ENCODE peak calls at places on chromosomes 1 and 21, in four cellular contexts. G is left ventricle myocardium inferior; L is lower lobe of right lung; Q is CD8-positive, alpha-beta memory T cell. I is an unnamed sample. For H3K4me1, the result is how much of the 10 kb centered on the place peaks cover.

GRCh38 chr1:70587803-70588465 is 176.9 kb downstream of the CTH start:
- DNase-seq in L (no peak), Q (no peak), G (no peak), I (no peak)

GRCh38 chr1:5798904-5799303 is 193.3 kb downstream of the NPHP4 start:
- DNase-seq in L (no peak), Q (no peak), G (no peak), I (peak)

GRCh38 chr1:175830500-175830899 is 87.1 kb upstream of the TNR start:
- DNase-seq in Q (no peak), G (no peak), L (no peak), I (no peak)

GRCh38 chr1:245997471-245998258 is 509.4 kb downstream of the SMYD3 start:
- DNase-seq in G (peak), Q (no peak), L (no peak), I (peak)

GRCh38 chr1:209823143-209824041 is 4.4 kb upstream of the UTP25 start:
- DNase-seq in Q (no peak), G (no peak), L (no peak), I (no peak)

GRCh38 chr1:11767932-11768704 is 6.1 kb downstream of the C1orf167 start:
- DNase-seq in G (no peak), L (no peak), Q (no peak), I (no peak)

GRCh38 chr1:168570652-168571051 is 5.8 kb upstream of the XCL1 start:
- DNase-seq in G (no peak), Q (no peak), L (no peak), I (no peak)

GRCh38 chr1:177287237-177287636 is 116.5 kb downstream of the BRINP2 start:
- DNase-seq in G (no peak), L (no peak), Q (no peak), I (no peak)

GRCh38 chr21:42707207-42707830 is 53.9 kb downstream of the PDE9A start:
- DNase-seq in Q (no peak), L (no peak), G (no peak), I (no peak)

GRCh38 chr1:17118706-17119075 is 560 bp downstream of the PADI2 start:
- DNase-seq in L (no peak), Q (no peak), G (no peak), I (no peak)

GRCh38 chr1:9397984-9398526 is 105.4 kb downstream of the SPSB1 start:
- DNase-seq in L (no peak), G (no peak), Q (no peak), I (no peak)

GRCh38 chr1:30902653-30903290 is 5.8 kb downstream of the SDC3 start:
- DNase-seq in G (peak), Q (no peak), L (peak), I (peak)

GRCh38 chr1:66335859-66336640 is 197.9 kb upstream of the SGIP1 start:
- DNase-seq in L (peak), Q (peak), G (peak), I (peak)

GRCh38 chr1:31723828-31724359 is 20.1 kb upstream of the COL16A1 start:
- DNase-seq in Q (peak), G (peak), L (peak), I (peak)

GRCh38 chr1:209328178-209328577 is 255.3 kb upstream of the CAMK1G start:
- DNase-seq in Q (no peak), L (no peak), G (no peak), I (no peak)

GRCh38 chr1:8560611-8561544 is 243.0 kb downstream of the SLC45A1 start:
- DNase-seq in G (no peak), L (no peak), Q (peak), I (no peak)

GRCh38 chr1:205926636-205927035 is 16.6 kb downstream of the SLC26A9 start:
- DNase-seq in Q (no peak), L (no peak), G (no peak), I (no peak)

GRCh38 chr21:32184059-32184458 is 94.8 kb downstream of the MIS18A start:
- DNase-seq in G (no peak), Q (no peak), L (no peak), I (no peak)

GRCh38 chr1:22654692-22655091 is 1.7 kb downstream of the C1QB start:
- DNase-seq in L (no peak), G (no peak), Q (no peak), I (no peak)

GRCh38 chr1:2998503-2999100 is 22.7 kb upstream of the ACTRT2 start:
- DNase-seq in Q (no peak), G (peak), L (no peak), I (no peak)

GRCh38 chr1:107590087-107590486 is 374.9 kb downstream of the VAV3 start:
- DNase-seq in L (no peak), Q (no peak), G (no peak), I (no peak)

GRCh38 chr1:205275133-205275532 is 46.4 kb downstream of the NUAK2 start:
- DNase-seq in Q (no peak), L (peak), G (no peak), I (no peak)

GRCh38 chr1:163168053-163168452 is 34.7 kb downstream of the RGS5 start:
- DNase-seq in G (no peak), L (no peak), Q (no peak), I (no peak)

GRCh38 chr1:164718821-164719220 is 159.8 kb downstream of the PBX1 start:
- DNase-seq in Q (no peak), L (no peak), G (no peak), I (no peak)

GRCh38 chr1:45769261-45769932 is 18.9 kb upstream of the IPP start:
- DNase-seq in L (no peak), Q (no peak), G (no peak), I (no peak)

GRCh38 chr1:86470859-86471258 is 2.1 kb downstream of the CLCA1 start:
- DNase-seq in G (no peak), Q (no peak), L (no peak), I (no peak)

GRCh38 chr1:150535511-150536281 is 13.5 kb upstream of the ADAMTSL4 start:
- DNase-seq in L (no peak), Q (no peak), G (no peak), I (peak)

GRCh38 chr1:60870269-60870668 is 212.1 kb upstream of the NFIA start:
- DNase-seq in L (no peak), G (no peak), Q (no peak), I (no peak)
- H3K4me3 ChIP-seq in L (no peak), G (no peak), Q (no peak), I (no peak)

GRCh38 chr1:227769047-227769446 is 33.8 kb downstream of the SNAP47 start:
- DNase-seq in L (no peak), Q (no peak), G (no peak), I (no peak)
- H3K4me1 ChIP-seq in L (under half), Q (half or more), G (under half), I (under half)

DNA sequence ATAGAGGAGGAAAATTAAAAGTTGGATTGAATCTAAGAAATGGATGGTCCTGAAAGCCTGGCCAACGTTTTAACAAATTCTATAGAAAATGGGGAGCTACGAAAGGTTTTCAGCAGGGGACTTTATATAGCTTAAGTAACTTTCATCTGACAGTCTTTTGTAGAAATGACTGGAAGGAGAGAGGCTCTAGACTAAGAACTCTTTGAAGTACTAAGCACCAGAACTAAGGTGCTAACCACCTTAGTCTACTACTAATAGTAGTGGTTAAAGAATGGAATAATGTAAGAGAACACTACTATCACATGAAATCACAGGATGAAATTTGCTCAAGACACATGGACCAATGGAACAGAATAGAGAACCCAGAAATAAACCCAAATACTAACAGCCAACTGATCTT is 126.1 kb downstream of the DENND1B start:
- DNase-seq in L (no peak), G (no peak), Q (no peak), I (no peak)
- H3K4me3 ChIP-seq in L (no peak), G (no peak), Q (no peak), I (no peak)

GRCh38 chr1:203677771-203678170 is 51.1 kb downstream of the ATP2B4 start:
- DNase-seq in Q (no peak), L (no peak), G (peak), I (no peak)

GRCh38 chr1:203673550-203674411 is 47.1 kb downstream of the ATP2B4 start:
- DNase-seq in L (no peak), G (peak), Q (peak), I (peak)

GRCh38 chr1:203675596-203676347 is 49.1 kb downstream of the ATP2B4 start:
- DNase-seq in Q (no peak), L (no peak), G (no peak), I (no peak)

GRCh38 chr1:203678943-203679661 is 52.5 kb downstream of the ATP2B4 start:
- DNase-seq in G (no peak), Q (no peak), L (no peak), I (no peak)

DNA sequence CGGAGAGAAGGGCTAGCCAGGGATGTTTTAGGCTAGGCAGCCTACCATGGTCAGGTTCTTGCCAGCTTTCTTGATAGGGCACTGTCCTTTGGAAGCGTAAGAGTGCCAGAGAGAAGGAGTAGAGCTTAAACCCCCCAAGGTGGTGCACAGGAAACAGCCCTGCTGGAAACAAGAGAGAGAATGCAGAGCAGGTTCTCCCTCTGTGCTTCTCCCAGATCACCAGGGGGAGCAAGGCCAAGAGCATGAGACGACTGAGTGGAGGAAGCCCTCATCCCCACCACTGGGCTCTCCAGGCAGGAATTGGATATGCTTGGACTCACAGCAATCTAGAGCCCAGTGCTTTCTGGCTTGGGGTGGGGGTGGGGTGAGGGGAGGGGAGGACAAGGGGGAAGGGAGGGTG is 49.8 kb downstream of the ATP2B4 start:
- DNase-seq in Q (no peak), L (no peak), G (no peak), I (no peak)
- H3K4me1 ChIP-seq in Q (half or more), L (half or more), G (half or more), I (under half)

GRCh38 chr1:241638091-241638682 is 2.0 kb downstream of the CHML start:
- DNase-seq in Q (no peak), L (no peak), G (no peak), I (no peak)
- H3K4me3 ChIP-seq in Q (peak), L (peak), G (no peak), I (no peak)

DNA sequence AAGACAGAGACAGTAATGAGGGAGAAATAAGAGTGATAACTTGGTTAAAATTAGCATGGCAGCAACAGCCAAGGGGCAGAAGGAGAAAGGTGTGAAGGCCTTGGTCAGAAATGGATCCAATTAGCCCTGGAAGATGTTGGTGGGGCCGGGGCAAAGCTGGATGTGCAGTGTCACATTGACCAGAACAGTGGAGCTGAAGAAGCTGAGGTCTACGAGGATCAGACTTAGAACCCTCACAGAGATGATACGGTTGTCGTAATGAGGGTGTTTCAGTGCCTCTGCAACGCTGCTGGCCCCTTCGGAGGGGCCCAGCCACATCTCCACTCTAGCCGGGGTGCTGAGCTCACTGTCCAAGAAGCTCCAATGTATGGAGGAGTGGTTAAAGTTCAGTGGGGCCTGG is 14.2 kb downstream of the SH2D2A start:
- DNase-seq in L (no peak), G (no peak), Q (no peak), I (no peak)
- H3K4me1 ChIP-seq in L (under half), G (half or more), Q (under half), I (under half)

DNA sequence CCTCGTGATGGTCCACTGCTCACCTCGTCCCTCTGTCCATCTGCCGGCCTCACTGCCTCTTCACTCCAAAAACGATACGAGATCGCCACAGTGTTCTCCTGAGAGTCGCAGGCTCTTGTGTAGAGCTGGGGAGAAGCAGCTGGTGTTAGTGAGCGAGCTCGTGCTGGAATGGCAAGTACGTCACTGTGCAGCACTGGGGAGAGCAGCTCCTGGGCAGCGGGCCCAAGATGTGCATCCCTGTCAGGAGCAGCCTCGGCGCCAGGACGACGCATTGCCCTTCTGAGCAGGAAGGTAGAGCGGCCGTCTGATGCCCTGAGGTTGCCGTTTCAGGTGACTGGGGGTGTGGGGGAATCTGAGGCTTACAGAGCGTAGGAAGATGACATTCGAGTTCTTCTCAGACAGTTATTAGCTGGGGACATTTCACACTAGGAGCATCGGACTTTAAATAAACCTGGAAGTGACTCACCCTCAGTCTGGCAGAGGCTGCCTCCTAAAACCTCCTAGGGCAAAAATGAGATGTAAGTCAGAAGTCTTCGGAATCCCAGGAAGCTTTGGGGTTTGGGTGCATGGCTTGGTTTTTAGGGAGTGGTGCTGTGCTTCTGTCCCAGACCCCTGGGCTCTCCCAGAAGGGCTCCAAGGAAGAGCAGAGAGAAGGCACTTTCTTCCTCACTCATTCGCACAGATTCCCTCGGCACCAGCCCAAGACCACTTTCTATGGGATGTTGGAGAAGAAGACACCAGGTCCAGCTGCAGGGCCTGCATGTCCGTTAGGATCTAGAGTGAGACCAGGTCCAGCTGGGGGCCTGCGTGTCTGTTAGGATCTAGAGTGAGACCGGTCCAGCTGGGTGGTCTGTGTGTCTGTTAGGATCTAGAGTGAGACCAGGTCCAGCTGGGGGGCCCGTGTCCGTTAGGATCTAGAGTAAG is 31.2 kb upstream of the PCBP3 start:
- DNase-seq in L (no peak), Q (no peak), G (no peak), I (no peak)
- H3K4me3 ChIP-seq in L (no peak), Q (no peak), G (no peak), I (no peak)

GRCh38 chr1:41495171-41495948 is 10.9 kb upstream of the EDN2 start:
- DNase-seq in L (peak), G (peak), Q (no peak), I (peak)
- H3K4me1 ChIP-seq in L (under half), G (half or more), Q (under half), I (under half)

GRCh38 chr1:118999348-119000071 is 11.4 kb upstream of the TBX15 start:
- DNase-seq in L (no peak), Q (no peak), G (no peak), I (no peak)

GRCh38 chr1:119003413-119004128 is 15.4 kb upstream of the TBX15 start:
- DNase-seq in L (no peak), G (no peak), Q (no peak), I (no peak)

GRCh38 chr1:119004129-119004527 is 16.0 kb upstream of the TBX15 start:
- DNase-seq in L (no peak), G (no peak), Q (no peak), I (no peak)

GRCh38 chr1:119000371-119001180 is 12.4 kb upstream of the TBX15 start:
- DNase-seq in G (no peak), L (no peak), Q (no peak), I (peak)

DNA sequence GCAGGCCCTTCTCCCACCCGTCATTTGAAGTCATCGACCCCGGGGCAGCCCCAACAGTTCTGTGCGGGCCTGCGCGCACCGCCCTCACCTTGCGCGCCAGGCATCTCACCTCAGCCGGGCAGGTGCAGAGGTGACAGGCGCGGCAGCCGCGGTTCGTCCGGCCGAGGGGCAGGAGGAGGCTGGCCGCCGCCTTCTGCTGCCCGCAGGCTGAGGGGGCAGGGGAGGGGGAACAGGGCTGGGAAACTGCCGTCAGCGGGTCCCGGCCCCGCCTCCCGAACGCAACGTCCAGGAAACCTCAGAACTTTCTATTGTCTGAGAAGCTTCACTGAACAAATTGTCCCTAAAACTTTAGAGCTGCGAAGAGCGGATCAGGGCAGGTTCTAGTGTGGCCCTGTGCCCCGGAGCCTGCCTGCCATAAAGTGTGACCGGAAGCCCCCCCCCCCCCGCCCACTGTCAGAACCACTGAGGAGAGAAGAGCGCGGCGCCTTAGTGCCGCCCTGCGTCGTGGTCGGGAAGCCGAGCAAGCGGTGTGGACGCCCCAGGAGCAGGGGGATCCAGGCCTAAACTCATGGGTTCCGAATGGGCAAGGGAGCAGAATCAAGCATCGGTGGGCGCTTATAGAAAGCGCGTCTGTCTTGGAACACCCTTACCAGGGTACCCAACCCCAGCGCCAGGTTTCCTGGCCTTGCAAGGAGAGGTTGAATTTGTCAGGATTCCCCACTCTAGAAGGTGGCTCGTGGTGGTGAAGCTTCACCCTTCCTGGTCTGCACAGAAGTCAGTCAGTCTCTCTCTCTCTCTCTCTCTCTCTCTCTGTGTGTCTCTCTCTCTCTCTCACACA is 13.3 kb upstream of the TBX15 start:
- DNase-seq in L (no peak), G (no peak), Q (no peak), I (peak)
- H3K4me3 ChIP-seq in L (peak), G (peak), Q (no peak), I (peak)

DNA sequence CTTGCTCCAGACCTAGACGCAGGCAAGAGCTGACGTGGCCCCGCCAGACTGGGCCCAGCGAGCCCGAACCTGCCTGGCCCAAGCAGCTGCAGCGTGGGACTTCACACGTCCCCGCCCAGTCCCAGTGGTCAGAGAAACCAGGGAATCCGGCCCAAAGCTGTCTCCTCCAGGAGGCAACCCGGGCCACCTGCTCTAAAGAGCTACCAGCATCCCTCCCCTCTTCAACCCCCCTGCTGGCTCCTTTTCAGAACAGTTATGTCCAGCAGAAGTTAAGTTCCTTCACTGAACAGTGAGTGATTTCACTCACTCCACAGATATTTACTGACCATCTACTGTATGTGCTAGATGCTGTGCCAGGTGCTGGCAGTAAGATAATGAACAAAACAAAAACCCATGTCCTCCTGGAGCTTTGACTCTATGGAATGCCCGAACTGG is 2.1 kb upstream of the EFNA1 start:
- DNase-seq in G (no peak), Q (no peak), L (no peak), I (peak)
- H3K4me1 ChIP-seq in G (half or more), Q (under half), L (half or more), I (under half)